ENCODE peak calls at places on chromosomes 4 and X, in six cellular contexts. One of them, this sample, is unnamed.

GRCh38 chr4:43244688-43245382 is 352.3 kb downstream of the GRXCR1 start:
- DNase-seq in NCI-H1417: no peak
- DNase-seq in activated CD8-positive, alpha-beta memory T cell treated with anti-CD3 and anti-CD28 coated beads for 24 hours: no peak
- DNase-seq in chondrocyte: no peak
- DNase-seq in RPMI7951: no peak
- DNase-seq in psoas muscle: no peak
- DNase-seq in this sample: no peak

GRCh38 chr4:81723927-81724587 is 252.3 kb upstream of the RASGEF1B start:
- DNase-seq in NCI-H1417: peak
- DNase-seq in activated CD8-positive, alpha-beta memory T cell treated with anti-CD3 and anti-CD28 coated beads for 24 hours: no peak
- DNase-seq in chondrocyte: no peak
- DNase-seq in RPMI7951: no peak
- DNase-seq in psoas muscle: no peak
- DNase-seq in this sample: no peak

GRCh38 chr4:158162637-158163036 is 10.2 kb downstream of the GASK1B start:
- DNase-seq in NCI-H1417: no peak
- DNase-seq in activated CD8-positive, alpha-beta memory T cell treated with anti-CD3 and anti-CD28 coated beads for 24 hours: no peak
- DNase-seq in chondrocyte: no peak
- DNase-seq in RPMI7951: peak
- DNase-seq in psoas muscle: no peak
- DNase-seq in this sample: no peak

GRCh38 chr4:150581206-150581605 is 745 bp upstream of the MAB21L2 start:
- DNase-seq in NCI-H1417: no peak
- DNase-seq in activated CD8-positive, alpha-beta memory T cell treated with anti-CD3 and anti-CD28 coated beads for 24 hours: no peak
- DNase-seq in chondrocyte: no peak
- DNase-seq in RPMI7951: no peak
- DNase-seq in psoas muscle: no peak
- DNase-seq in this sample: no peak

GRCh38 chr4:1711055-1711905 is 839 bp downstream of the SLBP start:
- DNase-seq in NCI-H1417: peak
- DNase-seq in activated CD8-positive, alpha-beta memory T cell treated with anti-CD3 and anti-CD28 coated beads for 24 hours: peak
- DNase-seq in chondrocyte: peak
- DNase-seq in RPMI7951: peak
- DNase-seq in psoas muscle: peak
- DNase-seq in this sample: no peak

GRCh38 chrX:17039826-17040225 is 93.4 kb downstream of the REPS2 start:
- DNase-seq in NCI-H1417: no peak
- DNase-seq in activated CD8-positive, alpha-beta memory T cell treated with anti-CD3 and anti-CD28 coated beads for 24 hours: no peak
- DNase-seq in chondrocyte: no peak
- DNase-seq in RPMI7951: peak
- DNase-seq in psoas muscle: no peak
- DNase-seq in this sample: no peak

GRCh38 chr4:139030614-139031235 is 15.1 kb downstream of the NOCT start:
- DNase-seq in NCI-H1417: peak
- DNase-seq in activated CD8-positive, alpha-beta memory T cell treated with anti-CD3 and anti-CD28 coated beads for 24 hours: peak
- DNase-seq in chondrocyte: no peak
- DNase-seq in RPMI7951: peak
- DNase-seq in psoas muscle: peak
- DNase-seq in this sample: peak

GRCh38 chr4:2085496-2085901 is 26.4 kb downstream of the NAT8L start:
- DNase-seq in NCI-H1417: peak
- DNase-seq in activated CD8-positive, alpha-beta memory T cell treated with anti-CD3 and anti-CD28 coated beads for 24 hours: peak
- DNase-seq in chondrocyte: peak
- DNase-seq in RPMI7951: no peak
- DNase-seq in psoas muscle: no peak
- DNase-seq in this sample: no peak

GRCh38 chrX:20026278-20026677 is 35.4 kb upstream of the BCLAF3 start:
- DNase-seq in NCI-H1417: no peak
- DNase-seq in activated CD8-positive, alpha-beta memory T cell treated with anti-CD3 and anti-CD28 coated beads for 24 hours: no peak
- DNase-seq in chondrocyte: no peak
- DNase-seq in RPMI7951: peak
- DNase-seq in psoas muscle: no peak
- DNase-seq in this sample: no peak

GRCh38 chr4:89427765-89428164 is 120.2 kb upstream of the GPRIN3 start:
- DNase-seq in NCI-H1417: peak
- DNase-seq in activated CD8-positive, alpha-beta memory T cell treated with anti-CD3 and anti-CD28 coated beads for 24 hours: no peak
- DNase-seq in chondrocyte: no peak
- DNase-seq in RPMI7951: no peak
- DNase-seq in psoas muscle: no peak
- DNase-seq in this sample: no peak

GRCh38 chr4:145553375-145553774 is 65.8 kb upstream of the MMAA start:
- DNase-seq in NCI-H1417: no peak
- DNase-seq in activated CD8-positive, alpha-beta memory T cell treated with anti-CD3 and anti-CD28 coated beads for 24 hours: no peak
- DNase-seq in chondrocyte: no peak
- DNase-seq in RPMI7951: no peak
- DNase-seq in psoas muscle: no peak
- DNase-seq in this sample: no peak

GRCh38 chr4:43353552-43353951 is 461.0 kb downstream of the GRXCR1 start:
- DNase-seq in NCI-H1417: no peak
- DNase-seq in activated CD8-positive, alpha-beta memory T cell treated with anti-CD3 and anti-CD28 coated beads for 24 hours: no peak
- DNase-seq in chondrocyte: no peak
- DNase-seq in RPMI7951: no peak
- DNase-seq in psoas muscle: no peak
- DNase-seq in this sample: no peak

GRCh38 chr4:142840516-142841123 is 5.5 kb downstream of the INPP4B start:
- DNase-seq in NCI-H1417: peak
- DNase-seq in activated CD8-positive, alpha-beta memory T cell treated with anti-CD3 and anti-CD28 coated beads for 24 hours: no peak
- DNase-seq in chondrocyte: no peak
- DNase-seq in RPMI7951: peak
- DNase-seq in psoas muscle: no peak
- DNase-seq in this sample: no peak

GRCh38 chr4:107791902-107792301 is 32.8 kb upstream of the SGMS2 start:
- DNase-seq in NCI-H1417: no peak
- DNase-seq in activated CD8-positive, alpha-beta memory T cell treated with anti-CD3 and anti-CD28 coated beads for 24 hours: no peak
- DNase-seq in chondrocyte: no peak
- DNase-seq in RPMI7951: no peak
- DNase-seq in psoas muscle: no peak
- DNase-seq in this sample: no peak

GRCh38 chr4:181957088-181957487 is 286.1 kb upstream of the TENM3 start:
- DNase-seq in NCI-H1417: no peak
- DNase-seq in activated CD8-positive, alpha-beta memory T cell treated with anti-CD3 and anti-CD28 coated beads for 24 hours: no peak
- DNase-seq in chondrocyte: no peak
- DNase-seq in RPMI7951: peak
- DNase-seq in psoas muscle: no peak
- DNase-seq in this sample: no peak

GRCh38 chrX:153442463-153442862 is 3.4 kb downstream of the TREX2 start:
- DNase-seq in NCI-H1417: no peak
- DNase-seq in activated CD8-positive, alpha-beta memory T cell treated with anti-CD3 and anti-CD28 coated beads for 24 hours: no peak
- DNase-seq in chondrocyte: no peak
- DNase-seq in RPMI7951: no peak
- DNase-seq in psoas muscle: no peak
- DNase-seq in this sample: no peak